ENCODE peak calls at places on chromosomes 2 and 18, in four cellular contexts. Q is activated CD4-positive, alpha-beta T cell treated with anti-CD3 and anti-CD28 coated beads, Interleukin-2, amount 10 ng/mL, durations not matched to agents 7 days and 5 days; O is ELR; L is CD8-positive, alpha-beta T cell. I is an unnamed sample.

GRCh38 chr18:10202947-10203346 is 251.5 kb upstream of the APCDD1 start:
- DNase-seq in Q (no peak), O (no peak), L (no peak), I (no peak)

GRCh38 chr18:22883189-22883588 is 49.9 kb upstream of the RBBP8 start:
- DNase-seq in Q (no peak), O (no peak), L (no peak), I (no peak)

GRCh38 chr2:25257032-25257455 is 84.7 kb downstream of the DNMT3A start:
- DNase-seq in Q (no peak), O (no peak), L (no peak), I (no peak)

GRCh38 chr18:11521853-11522252 is 87.5 kb upstream of the SLC35G4 start:
- DNase-seq in Q (no peak), O (no peak), L (no peak), I (no peak)

GRCh38 chr2:240905176-240905781 is 857 bp upstream of the CROCC2 start:
- DNase-seq in Q (no peak), O (no peak), L (no peak), I (no peak)

GRCh38 chr2:40554665-40555294 is 102.9 kb upstream of the SLC8A1 start:
- DNase-seq in Q (peak), O (peak), L (no peak), I (no peak)

GRCh38 chr2:68767031-68767961 is 32.7 kb downstream of the ARHGAP25 start:
- DNase-seq in Q (peak), O (no peak), L (peak), I (peak)

GRCh38 chr2:16635796-16636699 is 29.6 kb downstream of the CYRIA start:
- DNase-seq in Q (no peak), O (no peak), L (no peak), I (no peak)

GRCh38 chr2:54041135-54041534 is 70.3 kb upstream of the PSME4 start:
- DNase-seq in Q (no peak), O (peak), L (no peak), I (no peak)

GRCh38 chr2:28437142-28437835 is 44.6 kb downstream of the FOSL2 start:
- DNase-seq in Q (no peak), O (no peak), L (no peak), I (no peak)

GRCh38 chr2:159946326-159946992 is 116.0 kb downstream of the PLA2R1 start:
- DNase-seq in Q (no peak), O (peak), L (no peak), I (no peak)

GRCh38 chr18:62730926-62731325 is 15.6 kb downstream of the PHLPP1 start:
- DNase-seq in Q (no peak), O (no peak), L (no peak), I (no peak)

GRCh38 chr2:173191601-173192000 is 116.0 kb downstream of the MAP3K20 start:
- DNase-seq in Q (no peak), O (peak), L (no peak), I (no peak)

GRCh38 chr2:69945900-69946299 is 15.5 kb downstream of the ASPRV1 start:
- DNase-seq in Q (no peak), O (no peak), L (no peak), I (no peak)

GRCh38 chr18:79043288-79043687 is 25.9 kb upstream of the ATP9B start:
- DNase-seq in Q (no peak), O (no peak), L (no peak), I (no peak)

GRCh38 chr2:209566250-209566649 is 142.4 kb downstream of the MAP2 start:
- DNase-seq in Q (no peak), O (no peak), L (no peak), I (no peak)

GRCh38 chr2:24190503-24190902 is 15.7 kb downstream of the FAM228A start:
- DNase-seq in Q (no peak), O (no peak), L (no peak), I (no peak)

GRCh38 chr2:232330068-232330999 is 48.2 kb upstream of the ALPP start:
- DNase-seq in Q (no peak), O (no peak), L (no peak), I (no peak)

GRCh38 chr18:7958081-7958896 is 391.2 kb downstream of the PTPRM start:
- DNase-seq in Q (no peak), O (peak), L (no peak), I (no peak)

GRCh38 chr2:10978112-10978670 is 66.5 kb downstream of the KCNF1 start:
- DNase-seq in Q (no peak), O (no peak), L (no peak), I (no peak)

GRCh38 chr18:61833387-61833786 is 59.4 kb downstream of the RNF152 start:
- DNase-seq in Q (no peak), O (peak), L (no peak), I (no peak)

GRCh38 chr18:48022021-48022420 is 91.6 kb upstream of the SMAD2 start:
- DNase-seq in Q (no peak), O (no peak), L (no peak), I (no peak)

GRCh38 chr2:215817046-215817445 is 196.3 kb downstream of the MREG start:
- DNase-seq in Q (no peak), O (no peak), L (no peak), I (no peak)

GRCh38 chr2:46134531-46135229 is 162.5 kb upstream of the EPAS1 start:
- DNase-seq in Q (no peak), O (no peak), L (no peak), I (no peak)

GRCh38 chr2:106343274-106343673 is 124.9 kb downstream of the RGPD3 start:
- DNase-seq in Q (no peak), O (no peak), L (no peak), I (no peak)

GRCh38 chr2:27752551-27753237 is 18.8 kb upstream of the MRPL33 start:
- DNase-seq in Q (no peak), O (no peak), L (no peak), I (no peak)

GRCh38 chr2:20424300-20425290 is 22.3 kb upstream of the RHOB start:
- DNase-seq in Q (peak), O (peak), L (no peak), I (no peak)

GRCh38 chr18:60020107-60020925 is 120.5 kb downstream of the PMAIP1 start:
- DNase-seq in Q (no peak), O (peak), L (no peak), I (no peak)

I was measured in activated effector memory CD4-positive, alpha-beta T cell treated with Interleukin-2 at 50 U/mL for 16 hours.